ENCODE peak calls at places on chromosomes 5 and 9, in seven cellular contexts. K is WERI-Rb-1; R is psoas muscle; G is activated T-helper 1 cell treated with anti-CD3 and anti-CD28 coated beads, Interleukin-2, amount 50 U/mL, for 16 hours; D is EH; Y is astrocyte of the hippocampus; Q is heart right ventricle. E is an unnamed sample.

GRCh38 chr5:176846335-176847140 is 36.2 kb downstream of the UNC5A start:
- DNase-seq in K (no peak), R (no peak), G (no peak), D (no peak), Y (no peak), Q (no peak), E (no peak)

GRCh38 chr5:170426149-170426767 is 37.1 kb upstream of the KCNMB1 start:
- DNase-seq in K (no peak), R (no peak), G (no peak), D (no peak), Y (no peak), Q (peak; percentile 40), E (no peak)

GRCh38 chr5:55850839-55851674 is at the start of gene IL31RA:
- DNase-seq in K (no peak), R (no peak), G (no peak), D (peak; percentile 87), Y (peak; percentile 80), Q (no peak), E (no peak)

GRCh38 chr9:114303571-114303970 is 19.3 kb upstream of the ORM1 start:
- DNase-seq in K (peak; percentile 6), R (no peak), G (no peak), D (no peak), Y (no peak), Q (no peak), E (no peak)

GRCh38 chr5:61234019-61234418 is 71.8 kb upstream of the SMIM15 start:
- DNase-seq in K (no peak), R (no peak), G (no peak), D (no peak), Y (peak; percentile 55), Q (no peak), E (no peak)

GRCh38 chr9:77177894-77178794 is 810 bp downstream of the VPS13A start:
- DNase-seq in K (peak; percentile 39), R (peak; percentile 75), G (peak; percentile 44), D (peak; percentile 52), Y (peak; percentile 64), Q (peak; percentile 27), E (peak; percentile 76)

GRCh38 chr5:55232194-55232984 is 1.0 kb downstream of the CCNO start:
- DNase-seq in K (peak; percentile 67), R (no peak), G (no peak), D (peak; percentile 20), Y (peak; percentile 55), Q (no peak), E (no peak)

GRCh38 chr5:139749242-139749641 is 46.4 kb upstream of the PSD2 start:
- DNase-seq in K (no peak), R (no peak), G (no peak), D (peak; percentile 30), Y (no peak), Q (no peak), E (no peak)

GRCh38 chr5:17282283-17283120 is 65.1 kb downstream of the BASP1 start:
- DNase-seq in K (no peak), R (no peak), G (no peak), D (peak; percentile 26), Y (no peak), Q (no peak), E (no peak)

GRCh38 chr9:91966503-91966902 is 16.5 kb upstream of the ROR2 start:
- DNase-seq in K (no peak), R (no peak), G (no peak), D (peak; percentile 28), Y (no peak), Q (no peak), E (no peak)

E was measured in stimulated activated effector memory CD8-positive, alpha-beta T cell treated with anti-CD3 and anti-CD28 coated beads, Interleukin-12 subunit alpha, Interleukin-12 subunit beta, amount 100 ng/mL, for 72 hours.